ENCODE peak calls at places on chromosomes 12 and 14, in ten cellular contexts. One of them, this sample, is unnamed.

GRCh38 chr12:47190905-47191304 is 111.1 kb upstream of the AMIGO2 start:
- DNase-seq in foreskin fibroblast: no peak
- DNase-seq in fibroblast of pulmonary artery: no peak
- DNase-seq in fibroblast of mammary gland: no peak
- DNase-seq in hepatocyte: no peak
- DNase-seq in body of pancreas: no peak
- DNase-seq in OCI-LY7: no peak
- DNase-seq in neural progenitor cell: no peak
- DNase-seq in GM12865: no peak
- DNase-seq in prostate gland: no peak
- DNase-seq in this sample: no peak

GRCh38 chr12:48424644-48425043 is 47.7 kb upstream of the ANP32D start:
- DNase-seq in prostate gland: no peak
- DNase-seq in foreskin fibroblast: no peak
- DNase-seq in GM12865: no peak
- DNase-seq in fibroblast of mammary gland: no peak
- DNase-seq in fibroblast of pulmonary artery: no peak
- DNase-seq in hepatocyte: no peak
- DNase-seq in neural progenitor cell: no peak
- DNase-seq in body of pancreas: no peak
- DNase-seq in OCI-LY7: no peak
- DNase-seq in this sample: no peak

GRCh38 chr12:128140551-128140950 is 126.4 kb upstream of the TMEM132C start:
- DNase-seq in hepatocyte: peak
- DNase-seq in GM12865: no peak
- DNase-seq in fibroblast of pulmonary artery: no peak
- DNase-seq in neural progenitor cell: no peak
- DNase-seq in prostate gland: no peak
- DNase-seq in foreskin fibroblast: no peak
- DNase-seq in OCI-LY7: no peak
- DNase-seq in fibroblast of mammary gland: no peak
- DNase-seq in body of pancreas: no peak
- DNase-seq in this sample: peak

GRCh38 chr14:22898302-22898894 is 15.4 kb downstream of the REM2 start:
- DNase-seq in foreskin fibroblast: peak
- DNase-seq in hepatocyte: no peak
- DNase-seq in body of pancreas: no peak
- DNase-seq in fibroblast of pulmonary artery: peak
- DNase-seq in OCI-LY7: no peak
- DNase-seq in GM12865: no peak
- DNase-seq in neural progenitor cell: no peak
- DNase-seq in fibroblast of mammary gland: peak
- DNase-seq in prostate gland: no peak
- DNase-seq in this sample: peak

GRCh38 chr14:75010472-75010871 is 7.8 kb downstream of the EIF2B2 start:
- DNase-seq in fibroblast of mammary gland: peak
- DNase-seq in fibroblast of pulmonary artery: peak
- DNase-seq in body of pancreas: no peak
- DNase-seq in OCI-LY7: no peak
- DNase-seq in prostate gland: no peak
- DNase-seq in foreskin fibroblast: peak
- DNase-seq in hepatocyte: no peak
- DNase-seq in neural progenitor cell: no peak
- DNase-seq in GM12865: no peak
- DNase-seq in this sample: no peak

GRCh38 chr12:56695327-56696101 is 7.4 kb upstream of the PTGES3 start:
- DNase-seq in fibroblast of pulmonary artery: no peak
- DNase-seq in OCI-LY7: no peak
- DNase-seq in foreskin fibroblast: peak
- DNase-seq in neural progenitor cell: no peak
- DNase-seq in prostate gland: no peak
- DNase-seq in body of pancreas: no peak
- DNase-seq in hepatocyte: no peak
- DNase-seq in GM12865: no peak
- DNase-seq in fibroblast of mammary gland: peak
- DNase-seq in this sample: no peak

GRCh38 chr12:26740991-26741390 is 92.0 kb downstream of the ITPR2 start:
- DNase-seq in OCI-LY7: no peak
- DNase-seq in GM12865: no peak
- DNase-seq in body of pancreas: no peak
- DNase-seq in fibroblast of pulmonary artery: no peak
- DNase-seq in prostate gland: no peak
- DNase-seq in foreskin fibroblast: no peak
- DNase-seq in hepatocyte: no peak
- DNase-seq in fibroblast of mammary gland: no peak
- DNase-seq in neural progenitor cell: no peak
- DNase-seq in this sample: no peak

GRCh38 chr12:106110626-106111300 is 28.0 kb downstream of the NUAK1 start:
- DNase-seq in prostate gland: no peak
- DNase-seq in OCI-LY7: no peak
- DNase-seq in fibroblast of pulmonary artery: no peak
- DNase-seq in foreskin fibroblast: no peak
- DNase-seq in hepatocyte: no peak
- DNase-seq in neural progenitor cell: no peak
- DNase-seq in body of pancreas: no peak
- DNase-seq in GM12865: no peak
- DNase-seq in fibroblast of mammary gland: no peak
- DNase-seq in this sample: no peak

GRCh38 chr12:25767613-25768012 is 190.9 kb upstream of the RASSF8 start:
- DNase-seq in body of pancreas: no peak
- DNase-seq in prostate gland: no peak
- DNase-seq in fibroblast of mammary gland: peak
- DNase-seq in hepatocyte: no peak
- DNase-seq in foreskin fibroblast: peak
- DNase-seq in fibroblast of pulmonary artery: no peak
- DNase-seq in GM12865: no peak
- DNase-seq in OCI-LY7: no peak
- DNase-seq in neural progenitor cell: no peak
- DNase-seq in this sample: no peak

GRCh38 chr12:82858534-82858917 is 171.8 kb downstream of the TMTC2 start:
- DNase-seq in fibroblast of mammary gland: no peak
- DNase-seq in foreskin fibroblast: no peak
- DNase-seq in neural progenitor cell: peak
- DNase-seq in GM12865: no peak
- DNase-seq in body of pancreas: no peak
- DNase-seq in OCI-LY7: no peak
- DNase-seq in prostate gland: no peak
- DNase-seq in fibroblast of pulmonary artery: no peak
- DNase-seq in hepatocyte: no peak
- DNase-seq in this sample: no peak

GRCh38 chr12:58583541-58583940 is 336.8 kb downstream of the LRIG3 start:
- DNase-seq in body of pancreas: no peak
- DNase-seq in fibroblast of mammary gland: peak
- DNase-seq in hepatocyte: no peak
- DNase-seq in fibroblast of pulmonary artery: no peak
- DNase-seq in prostate gland: no peak
- DNase-seq in neural progenitor cell: peak
- DNase-seq in GM12865: no peak
- DNase-seq in OCI-LY7: no peak
- DNase-seq in foreskin fibroblast: peak
- DNase-seq in this sample: peak

GRCh38 chr14:50823763-50824636 is 7.0 kb downstream of the NIN start:
- DNase-seq in prostate gland: no peak
- DNase-seq in GM12865: peak
- DNase-seq in fibroblast of mammary gland: no peak
- DNase-seq in fibroblast of pulmonary artery: no peak
- DNase-seq in body of pancreas: no peak
- DNase-seq in foreskin fibroblast: no peak
- DNase-seq in hepatocyte: no peak
- DNase-seq in OCI-LY7: peak
- DNase-seq in neural progenitor cell: no peak
- DNase-seq in this sample: peak

DNA sequence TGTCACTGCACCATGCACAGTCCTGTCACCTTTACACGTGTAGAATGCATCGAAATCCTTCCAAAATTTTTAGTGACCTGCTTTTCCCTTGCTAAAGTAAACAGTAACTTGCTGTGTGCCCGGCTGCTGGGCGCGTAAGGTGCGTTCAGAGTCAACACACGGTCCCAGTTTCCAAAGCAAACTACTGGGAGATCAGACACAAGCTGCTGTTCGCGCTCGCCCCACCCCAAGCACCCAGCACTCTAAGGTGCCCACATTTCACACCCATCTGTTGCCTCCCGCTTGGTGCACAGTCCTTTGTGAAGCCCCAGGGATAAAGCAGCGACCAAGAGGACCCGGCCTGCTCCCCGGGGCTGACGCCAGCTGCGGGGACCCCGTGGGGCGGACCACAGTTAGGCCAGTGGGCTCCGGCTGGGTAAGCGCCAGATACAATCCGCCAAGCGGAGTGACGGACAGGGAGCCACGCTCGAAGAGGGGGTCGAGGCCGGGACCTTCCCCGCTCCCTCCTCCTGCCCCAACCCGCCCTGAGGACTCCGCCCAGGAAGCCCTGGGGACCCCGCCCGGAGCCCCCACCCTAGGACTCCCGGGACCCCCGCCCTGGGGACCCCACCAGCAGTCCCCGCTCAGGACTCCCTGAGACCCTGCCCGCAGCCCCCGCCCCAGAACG is 633 bp downstream of the STX2 start:
- DNase-seq in fibroblast of pulmonary artery: peak
- DNase-seq in fibroblast of mammary gland: no peak
- DNase-seq in neural progenitor cell: peak
- DNase-seq in prostate gland: peak
- DNase-seq in foreskin fibroblast: no peak
- DNase-seq in hepatocyte: peak
- DNase-seq in OCI-LY7: peak
- DNase-seq in GM12865: peak
- DNase-seq in body of pancreas: peak
- DNase-seq in this sample: peak
- H3K4me3 ChIP-seq in fibroblast of pulmonary artery: peak
- H3K4me3 ChIP-seq in fibroblast of mammary gland: peak
- H3K4me3 ChIP-seq in neural progenitor cell: peak
- H3K4me3 ChIP-seq in prostate gland: peak
- H3K4me3 ChIP-seq in foreskin fibroblast: peak
- H3K4me3 ChIP-seq in hepatocyte: peak
- H3K4me3 ChIP-seq in OCI-LY7: peak
- H3K4me3 ChIP-seq in GM12865: peak
- H3K4me3 ChIP-seq in body of pancreas: peak
- H3K4me3 ChIP-seq in this sample: peak

DNA sequence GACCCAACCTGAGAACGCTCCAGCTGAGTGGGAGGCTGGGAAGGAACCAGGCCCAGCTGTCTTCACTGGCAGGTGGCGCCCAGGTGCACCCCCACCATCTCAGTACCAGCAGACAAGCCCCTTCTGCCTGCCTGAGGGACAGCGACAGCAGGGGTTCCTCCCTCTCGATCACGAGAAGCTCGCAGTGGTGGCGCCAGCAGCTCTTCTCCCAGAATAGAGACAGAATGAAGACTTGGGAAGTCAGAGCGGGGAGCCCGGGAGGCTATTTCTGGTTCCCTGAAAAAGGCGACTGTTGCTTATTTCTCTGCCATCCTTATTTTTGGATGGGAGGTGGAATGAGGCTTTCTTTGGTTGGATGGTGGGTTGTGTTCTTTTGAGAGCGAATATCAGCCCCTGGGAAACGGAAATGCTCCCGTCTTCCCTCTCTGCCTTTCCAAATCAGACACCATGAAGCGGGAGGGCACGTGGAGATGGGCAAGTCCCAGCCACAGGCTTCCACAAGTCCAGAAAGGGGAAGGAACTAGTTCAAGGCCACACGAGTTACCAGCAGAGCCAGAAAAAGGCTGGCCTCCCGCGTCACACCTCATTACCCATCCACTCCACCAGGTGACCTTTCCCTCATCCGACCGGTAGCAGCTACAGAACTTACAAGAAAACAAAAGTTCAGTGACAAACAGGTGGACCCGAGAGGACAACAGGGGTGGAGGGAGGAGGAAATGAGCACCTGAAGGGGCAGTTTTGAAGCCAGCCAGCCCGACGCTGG is 46.7 kb downstream of the CHGA start:
- DNase-seq in neural progenitor cell: no peak
- DNase-seq in body of pancreas: no peak
- DNase-seq in prostate gland: no peak
- DNase-seq in GM12865: no peak
- DNase-seq in fibroblast of mammary gland: no peak
- DNase-seq in fibroblast of pulmonary artery: no peak
- DNase-seq in OCI-LY7: no peak
- DNase-seq in foreskin fibroblast: no peak
- DNase-seq in hepatocyte: no peak
- DNase-seq in this sample: no peak
- TF ChIP-seq CTCF in neural progenitor cell: no peak
- TF ChIP-seq CTCF in body of pancreas: no peak
- TF ChIP-seq CTCF in prostate gland: no peak
- TF ChIP-seq CTCF in GM12865: no peak
- TF ChIP-seq CTCF in fibroblast of mammary gland: no peak
- TF ChIP-seq CTCF in fibroblast of pulmonary artery: no peak
- TF ChIP-seq CTCF in OCI-LY7: no peak
- TF ChIP-seq CTCF in foreskin fibroblast: no peak
- TF ChIP-seq CTCF in hepatocyte: no peak
- TF ChIP-seq CTCF in this sample: no peak

DNA sequence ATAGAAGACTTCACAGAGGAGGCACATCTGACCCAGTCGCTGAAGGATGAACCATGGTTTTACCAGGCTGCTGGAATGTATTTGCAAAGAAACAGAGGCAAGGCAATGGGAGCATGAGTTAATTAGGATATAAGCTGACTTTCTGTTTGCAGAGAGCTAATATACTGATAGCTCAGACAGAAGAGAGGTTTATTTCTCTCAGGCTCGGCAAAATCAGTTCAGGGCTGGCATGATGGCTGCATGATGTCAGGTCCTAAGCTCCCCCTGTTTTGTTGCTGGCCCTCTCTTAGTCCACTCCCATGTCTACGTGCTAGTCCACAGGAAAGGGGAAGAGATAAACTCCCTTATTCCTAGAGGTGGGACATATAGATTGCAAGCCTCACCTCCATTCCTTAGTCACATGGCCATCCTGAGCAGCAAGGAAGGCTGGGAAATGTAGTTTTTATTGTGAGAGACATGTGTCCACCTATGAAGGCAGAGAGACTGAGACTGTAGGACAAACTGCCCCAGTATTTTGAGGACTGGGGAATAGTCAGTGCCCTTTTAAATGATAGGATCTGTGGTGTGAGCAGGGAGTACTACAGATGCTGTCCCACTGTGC is 224.5 kb downstream of the VRK1 start:
- DNase-seq in body of pancreas: no peak
- DNase-seq in GM12865: no peak
- DNase-seq in foreskin fibroblast: no peak
- DNase-seq in neural progenitor cell: no peak
- DNase-seq in fibroblast of mammary gland: no peak
- DNase-seq in OCI-LY7: no peak
- DNase-seq in fibroblast of pulmonary artery: no peak
- DNase-seq in prostate gland: no peak
- DNase-seq in hepatocyte: peak
- DNase-seq in this sample: no peak
- H3K4me3 ChIP-seq in body of pancreas: no peak
- H3K4me3 ChIP-seq in GM12865: no peak
- H3K4me3 ChIP-seq in foreskin fibroblast: no peak
- H3K4me3 ChIP-seq in neural progenitor cell: no peak
- H3K4me3 ChIP-seq in fibroblast of mammary gland: no peak
- H3K4me3 ChIP-seq in OCI-LY7: no peak
- H3K4me3 ChIP-seq in fibroblast of pulmonary artery: no peak
- H3K4me3 ChIP-seq in prostate gland: no peak
- H3K4me3 ChIP-seq in hepatocyte: no peak
- H3K4me3 ChIP-seq in this sample: no peak

DNA sequence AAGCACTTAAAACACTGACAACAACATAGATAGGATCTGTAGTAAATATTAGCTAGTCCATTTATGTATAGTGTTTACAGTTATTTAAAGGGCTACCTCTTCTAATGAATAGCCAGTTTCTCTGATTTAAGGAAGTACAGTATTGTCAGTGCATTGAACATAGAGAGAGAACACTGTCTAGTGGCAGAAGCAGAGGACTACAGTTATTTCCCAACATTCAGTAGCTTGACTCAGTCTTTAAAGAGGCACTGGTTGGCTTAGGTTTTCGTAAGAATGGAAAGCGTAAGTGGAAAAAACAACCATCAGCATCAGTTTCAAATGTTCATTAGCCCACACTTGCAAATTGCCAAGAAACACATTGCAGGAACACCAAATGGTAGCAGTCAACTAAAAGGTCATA is 125.0 kb upstream of the HMGA2 start:
- DNase-seq in neural progenitor cell: no peak
- DNase-seq in body of pancreas: no peak
- DNase-seq in hepatocyte: peak
- DNase-seq in prostate gland: no peak
- DNase-seq in GM12865: no peak
- DNase-seq in foreskin fibroblast: peak
- DNase-seq in fibroblast of mammary gland: peak
- DNase-seq in fibroblast of pulmonary artery: peak
- DNase-seq in OCI-LY7: no peak
- DNase-seq in this sample: peak
- TF ChIP-seq CTCF in neural progenitor cell: no peak
- TF ChIP-seq CTCF in body of pancreas: no peak
- TF ChIP-seq CTCF in hepatocyte: peak
- TF ChIP-seq CTCF in prostate gland: no peak
- TF ChIP-seq CTCF in GM12865: no peak
- TF ChIP-seq CTCF in foreskin fibroblast: peak
- TF ChIP-seq CTCF in fibroblast of mammary gland: peak
- TF ChIP-seq CTCF in fibroblast of pulmonary artery: peak
- TF ChIP-seq CTCF in OCI-LY7: no peak
- TF ChIP-seq CTCF in this sample: peak